ENCODE peak calls at places on chromosomes 5 and 9, in six cellular contexts. S, Q, D, M, X and G are unnamed samples.

GRCh38 chr5:41574391-41574790 is 64.0 kb upstream of the PLCXD3 start:
- DNase-seq in S (no peak), Q (no peak), D (no peak), M (no peak), X (no peak), G (no peak)

GRCh38 chr9:13707635-13708410 is 428.3 kb upstream of the MPDZ start:
- DNase-seq in S (no peak), Q (peak; percentile 75), D (peak; percentile 47), M (no peak), X (peak; percentile 8), G (no peak)

GRCh38 chr9:86783884-86784283 is 163.4 kb downstream of the GAS1 start:
- DNase-seq in S (no peak), Q (no peak), D (peak; percentile 90), M (no peak), X (peak; percentile 57), G (no peak)

GRCh38 chr5:34475249-34475966 is 180.7 kb upstream of the RAI14 start:
- DNase-seq in S (no peak), Q (no peak), D (no peak), M (no peak), X (peak; percentile 91), G (no peak)

GRCh38 chr9:27473135-27473534 is 51.0 kb upstream of the IFNK start:
- DNase-seq in S (no peak), Q (peak; percentile 33), D (no peak), M (no peak), X (no peak), G (no peak)

GRCh38 chr9:126070071-126070470 is 256.6 kb upstream of the MVB12B start:
- DNase-seq in S (no peak), Q (no peak), D (no peak), M (no peak), X (no peak), G (no peak)

GRCh38 chr9:8725635-8726034 is 926.1 kb upstream of the DMAC1 start:
- DNase-seq in S (no peak), Q (peak; percentile 47), D (no peak), M (no peak), X (peak; percentile 38), G (no peak)

GRCh38 chr9:121059998-121060636 is 10.0 kb upstream of the C5 start:
- DNase-seq in S (peak; percentile 61), Q (peak; percentile 71), D (peak; percentile 84), M (no peak), X (peak; percentile 75), G (peak; percentile 89)

GRCh38 chr5:102603670-102604069 is 104.9 kb upstream of the SLCO6A1 start:
- DNase-seq in S (no peak), Q (no peak), D (no peak), M (no peak), X (no peak), G (no peak)

GRCh38 chr9:110996436-110997224 is 41.6 kb downstream of the LPAR1 start:
- DNase-seq in S (no peak), Q (peak; percentile 86), D (peak; percentile 82), M (no peak), X (no peak), G (no peak)

GRCh38 chr9:116287721-116288120 is 134.1 kb downstream of the PAPPA start:
- DNase-seq in S (no peak), Q (no peak), D (peak; percentile 73), M (no peak), X (no peak), G (no peak)

GRCh38 chr5:36877667-36878420 is 1.3 kb downstream of the NIPBL start:
- DNase-seq in S (no peak), Q (peak; percentile 68), D (peak; percentile 37), M (no peak), X (peak; percentile 53), G (no peak)

GRCh38 chr5:169121631-169122420 is 179.1 kb downstream of the SLIT3 start:
- DNase-seq in S (no peak), Q (peak; percentile 3), D (no peak), M (no peak), X (no peak), G (no peak)

GRCh38 chr5:74067748-74068541 is 441.9 kb downstream of the ARHGEF28 start:
- DNase-seq in S (no peak), Q (no peak), D (no peak), M (no peak), X (no peak), G (no peak)

GRCh38 chr9:89635816-89636215 is 31.0 kb downstream of the GADD45G start:
- DNase-seq in S (no peak), Q (peak; percentile 11), D (no peak), M (no peak), X (no peak), G (peak; percentile 88)

GRCh38 chr9:4987996-4988421 is 2.9 kb downstream of the JAK2 start:
- DNase-seq in S (peak; percentile 77), Q (peak; percentile 81), D (peak; percentile 66), M (peak; percentile 76), X (peak; percentile 92), G (peak; percentile 81)

GRCh38 chr5:39941436-39941835 is 516.7 kb upstream of the DAB2 start:
- DNase-seq in S (no peak), Q (no peak), D (no peak), M (no peak), X (no peak), G (no peak)

GRCh38 chr9:77916410-77916819 is 115.2 kb downstream of the GNAQ start:
- DNase-seq in S (no peak), Q (no peak), D (no peak), M (no peak), X (peak; percentile 73), G (no peak)

GRCh38 chr5:90488791-90489190 is 14.1 kb downstream of the POLR3G start:
- DNase-seq in S (no peak), Q (no peak), D (peak; percentile 65), M (no peak), X (no peak), G (no peak)

GRCh38 chr5:110823571-110823970 is 84.8 kb downstream of the SLC25A46 start:
- DNase-seq in S (no peak), Q (no peak), D (no peak), M (no peak), X (no peak), G (no peak)

GRCh38 chr9:92680166-92681119 is 10.5 kb upstream of the IPPK start:
- DNase-seq in S (no peak), Q (no peak), D (peak; percentile 23), M (peak; percentile 31), X (no peak), G (peak; percentile 19)

GRCh38 chr5:174166231-174167079 is 120.9 kb downstream of the NSG2 start:
- DNase-seq in S (no peak), Q (no peak), D (no peak), M (no peak), X (no peak), G (no peak)

GRCh38 chr5:151022511-151023018 is 2.2 kb downstream of the GPX3 start:
- DNase-seq in S (no peak), Q (no peak), D (no peak), M (no peak), X (no peak), G (peak; percentile 52)

GRCh38 chr5:6394429-6395101 is 16.2 kb upstream of the MED10 start:
- DNase-seq in S (no peak), Q (no peak), D (no peak), M (no peak), X (no peak), G (no peak)

GRCh38 chr5:142779163-142779562 is 9.0 kb downstream of the ARHGAP26 start:
- DNase-seq in S (no peak), Q (peak; percentile 33), D (no peak), M (no peak), X (peak; percentile 67), G (no peak)

GRCh38 chr5:133132717-133133116 is 80.9 kb downstream of the HSPA4 start:
- DNase-seq in S (no peak), Q (no peak), D (no peak), M (no peak), X (no peak), G (no peak)

GRCh38 chr5:172903790-172904189 is 55.4 kb upstream of the RPL26L1 start:
- DNase-seq in S (no peak), Q (peak; percentile 95), D (peak; percentile 96), M (no peak), X (no peak), G (peak; percentile 91)

GRCh38 chr5:35230043-35230611 is at the start of gene PRLR:
- DNase-seq in S (no peak), Q (peak; percentile 40), D (peak; percentile 8), M (peak; percentile 61), X (peak; percentile 70), G (peak; percentile 85)

GRCh38 chr5:128842241-128842640 is 123.0 kb upstream of the SLC27A6 start:
- DNase-seq in S (no peak), Q (no peak), D (no peak), M (no peak), X (no peak), G (no peak)

GRCh38 chr5:128838631-128839030 is 126.7 kb upstream of the SLC27A6 start:
- DNase-seq in S (no peak), Q (no peak), D (no peak), M (no peak), X (no peak), G (no peak)

GRCh38 chr5:128836571-128836970 is 128.7 kb upstream of the SLC27A6 start:
- DNase-seq in S (no peak), Q (no peak), D (no peak), M (no peak), X (no peak), G (no peak)
- H3K27ac ChIP-seq in S (no peak overlapping the region), Q (no peak overlapping the region), D (no peak overlapping the region), M (no peak overlapping the region), X (no peak overlapping the region), G (no peak overlapping the region)

GRCh38 chr9:124366476-124367220 is 48.6 kb downstream of the PSMB7 start:
- DNase-seq in S (no peak), Q (peak; percentile 37), D (peak; percentile 82), M (no peak), X (no peak), G (peak; percentile 76)
- H3K4me3 ChIP-seq in S (no peak overlapping the region), Q (no peak overlapping the region), D (no peak overlapping the region), M (no peak overlapping the region), X (no peak overlapping the region), G (no peak overlapping the region)

DNA sequence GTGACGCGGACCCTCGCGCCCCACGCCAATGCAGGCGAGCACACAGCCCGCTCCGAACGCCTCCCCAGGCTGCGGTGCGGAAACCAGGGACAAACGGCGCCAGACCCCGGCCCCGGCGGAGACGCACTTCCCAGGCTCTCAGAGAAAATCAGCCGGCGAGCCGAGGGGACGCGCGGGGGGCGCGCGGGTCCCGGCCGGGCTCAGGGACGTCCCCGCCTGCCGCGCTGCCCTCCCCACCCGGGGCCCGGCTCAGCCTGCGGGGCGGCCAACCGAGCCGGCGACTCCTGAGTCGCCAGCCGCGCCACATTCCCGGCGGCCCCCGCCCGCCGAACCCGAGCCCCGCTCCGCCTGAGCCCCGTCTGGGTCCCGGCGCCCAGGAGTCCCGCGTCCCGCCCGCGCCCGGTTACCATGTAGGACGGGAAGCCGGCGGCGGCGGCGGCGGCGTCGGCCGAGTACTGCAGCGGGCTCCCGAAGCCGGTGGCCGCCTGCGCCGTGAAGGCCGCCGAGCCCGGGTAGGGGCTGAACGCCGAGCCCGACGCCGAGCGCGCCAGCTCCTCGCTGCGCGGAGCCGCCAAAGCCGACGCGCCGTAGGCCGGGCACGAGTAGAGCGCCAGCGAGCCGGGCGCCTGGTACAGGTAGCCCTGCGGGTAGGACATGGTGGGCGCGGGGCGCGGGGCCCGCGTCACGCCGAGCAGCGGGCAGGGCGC is 566 bp downstream of the IRX2 start:
- DNase-seq in S (no peak), Q (no peak), D (no peak), M (peak; percentile 61), X (peak; percentile 62), G (peak; percentile 71)
- H3K4ac ChIP-seq in S (no peak overlapping the region), Q (no peak overlapping the region), D (no peak overlapping the region), M (peak overlapping the region; percentile 69), X (peak overlapping the region; percentile 21), G (peak overlapping the region; percentile 83)

GRCh38 chr5:5156461-5157082 is 16.4 kb downstream of the ADAMTS16 start:
- DNase-seq in S (no peak), Q (no peak), D (no peak), M (no peak), X (no peak), G (no peak)
- H3K27ac ChIP-seq in S (no peak overlapping the region), Q (no peak overlapping the region), D (no peak overlapping the region), M (no peak overlapping the region), X (no peak overlapping the region), G (no peak overlapping the region)

GRCh38 chr9:1962036-1962535 is 53.1 kb upstream of the SMARCA2 start:
- DNase-seq in S (no peak), Q (no peak), D (no peak), M (no peak), X (no peak), G (no peak)
- H3K4me3 ChIP-seq in S (no peak overlapping the region), Q (no peak overlapping the region), D (no peak overlapping the region), M (no peak overlapping the region), X (no peak overlapping the region), G (no peak overlapping the region)